ENCODE peak calls at places on chromosomes 12 and 14, in seven cellular contexts. B is A549, Z is HepG2, H is endothelial cell of umbilical vein, X is HCT116, Q is GM12878, O is K562. S is an unnamed sample.

GRCh38 chr12:77232045-77232444 is 166.7 kb upstream of the E2F7 start:
- DNase-seq in O (no peak), Z (no peak), B (no peak), H (no peak), Q (no peak), X (no peak), S (no peak)

GRCh38 chr12:77893918-77894317 is 63.2 kb downstream of the NAV3 start:
- DNase-seq in Z (peak), B (peak), X (peak), H (peak), Q (no peak), O (no peak), S (no peak)

GRCh38 chr14:59044707-59045106 is 143.8 kb upstream of the DAAM1 start:
- DNase-seq in B (no peak), Q (no peak), X (no peak), Z (no peak), H (no peak), O (no peak), S (peak)

GRCh38 chr14:72613196-72613974 is 280.5 kb downstream of the DPF3 start:
- DNase-seq in H (peak), X (no peak), Z (no peak), B (no peak), O (no peak), Q (no peak), S (peak)

GRCh38 chr14:89245802-89246201 is 171.2 kb downstream of the FOXN3 start:
- DNase-seq in B (no peak), H (no peak), Q (no peak), X (no peak), Z (no peak), O (no peak), S (no peak)

GRCh38 chr14:25887251-25887908 is 710.5 kb downstream of the NOVA1 start:
- DNase-seq in X (no peak), Z (no peak), H (peak), Q (no peak), B (no peak), O (no peak), S (no peak)

GRCh38 chr12:52370906-52371608 is 3.8 kb upstream of the KRT85 start:
- DNase-seq in X (no peak), O (no peak), B (no peak), Z (no peak), H (peak), Q (no peak), S (no peak)

GRCh38 chr14:21093769-21094681 is 4.4 kb downstream of the ZNF219 start:
- DNase-seq in Q (no peak), O (no peak), H (no peak), B (no peak), X (no peak), Z (no peak), S (no peak)

GRCh38 chr12:108875682-108876361 is 4.1 kb upstream of the DAO start:
- DNase-seq in O (no peak), H (no peak), Q (no peak), Z (no peak), B (no peak), X (no peak), S (peak)

GRCh38 chr14:58656671-58657411 is 19.1 kb downstream of the DACT1 start:
- DNase-seq in H (no peak), Q (no peak), B (no peak), X (no peak), O (no peak), Z (no peak), S (no peak)

GRCh38 chr14:104803916-104804371 is 3.0 kb downstream of the ZBTB42 start:
- DNase-seq in Q (no peak), H (no peak), X (no peak), Z (no peak), O (no peak), B (no peak), S (peak)

GRCh38 chr14:29222671-29223268 is 456.2 kb downstream of the FOXG1 start:
- DNase-seq in H (peak), Q (no peak), X (no peak), Z (peak), O (no peak), B (no peak), S (peak)

GRCh38 chr12:80829767-80830166 is 108.0 kb downstream of the LIN7A start:
- DNase-seq in Q (no peak), O (no peak), Z (no peak), H (no peak), B (no peak), X (no peak), S (no peak)

GRCh38 chr12:122227341-122227740 is 1.5 kb upstream of the DIABLO start:
- DNase-seq in B (no peak), Q (no peak), Z (no peak), O (no peak), H (no peak), X (no peak), S (no peak)

GRCh38 chr12:94792690-94793089 is 142.3 kb upstream of the TMCC3 start:
- DNase-seq in O (no peak), H (no peak), Z (no peak), Q (no peak), B (no peak), X (no peak), S (peak)

GRCh38 chr14:40123816-40124215 is 691.6 kb upstream of the FBXO33 start:
- DNase-seq in X (no peak), Z (no peak), O (no peak), H (no peak), Q (no peak), B (no peak), S (no peak)

GRCh38 chr12:94603434-94604068 is 46.8 kb downstream of the TMCC3 start:
- DNase-seq in H (no peak), Q (no peak), Z (peak), X (peak), O (peak), B (peak), S (peak)

GRCh38 chr12:121494093-121494787 is 86.6 kb downstream of the KDM2B start:
- DNase-seq in X (peak), Z (no peak), O (peak), H (peak), B (peak), Q (no peak), S (peak)

GRCh38 chr14:90880282-90880681 is 64.1 kb upstream of the TTC7B start:
- DNase-seq in O (no peak), Q (no peak), X (no peak), B (no peak), H (no peak), Z (no peak), S (no peak)

GRCh38 chr14:90883782-90884181 is 67.6 kb upstream of the TTC7B start:
- DNase-seq in O (no peak), Z (no peak), B (no peak), X (no peak), Q (no peak), H (no peak), S (no peak)

GRCh38 chr14:90886297-90886830 is 70.1 kb upstream of the TTC7B start:
- DNase-seq in B (no peak), X (no peak), Z (no peak), H (no peak), Q (no peak), O (no peak), S (no peak)

DNA sequence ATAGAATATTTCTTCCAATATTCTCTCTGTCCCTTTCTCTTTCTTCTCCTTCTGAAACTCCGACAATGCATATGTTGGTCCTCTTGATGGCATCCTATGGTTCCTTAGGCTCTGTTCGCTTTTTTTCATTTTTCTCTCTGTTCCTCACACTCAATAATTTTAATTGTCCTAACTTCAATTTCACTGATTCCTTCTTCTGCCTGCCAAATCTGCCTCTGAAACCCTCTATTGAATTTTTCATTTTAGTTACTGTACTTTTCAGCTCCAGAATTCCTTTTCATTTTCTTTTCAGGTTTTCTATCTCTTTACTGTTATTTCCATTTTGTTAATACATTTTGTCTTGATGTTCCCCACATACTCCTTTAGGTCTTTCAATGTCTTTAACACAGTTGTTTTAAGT is 67.0 kb upstream of the TTC7B start:
- DNase-seq in B (no peak), X (no peak), H (no peak), O (no peak), Z (no peak), Q (no peak), S (no peak)
- TF ChIP-seq MAX in B (no peak), X (no peak), H (no peak), O (no peak), Z (no peak), Q (no peak), S (no peak)

DNA sequence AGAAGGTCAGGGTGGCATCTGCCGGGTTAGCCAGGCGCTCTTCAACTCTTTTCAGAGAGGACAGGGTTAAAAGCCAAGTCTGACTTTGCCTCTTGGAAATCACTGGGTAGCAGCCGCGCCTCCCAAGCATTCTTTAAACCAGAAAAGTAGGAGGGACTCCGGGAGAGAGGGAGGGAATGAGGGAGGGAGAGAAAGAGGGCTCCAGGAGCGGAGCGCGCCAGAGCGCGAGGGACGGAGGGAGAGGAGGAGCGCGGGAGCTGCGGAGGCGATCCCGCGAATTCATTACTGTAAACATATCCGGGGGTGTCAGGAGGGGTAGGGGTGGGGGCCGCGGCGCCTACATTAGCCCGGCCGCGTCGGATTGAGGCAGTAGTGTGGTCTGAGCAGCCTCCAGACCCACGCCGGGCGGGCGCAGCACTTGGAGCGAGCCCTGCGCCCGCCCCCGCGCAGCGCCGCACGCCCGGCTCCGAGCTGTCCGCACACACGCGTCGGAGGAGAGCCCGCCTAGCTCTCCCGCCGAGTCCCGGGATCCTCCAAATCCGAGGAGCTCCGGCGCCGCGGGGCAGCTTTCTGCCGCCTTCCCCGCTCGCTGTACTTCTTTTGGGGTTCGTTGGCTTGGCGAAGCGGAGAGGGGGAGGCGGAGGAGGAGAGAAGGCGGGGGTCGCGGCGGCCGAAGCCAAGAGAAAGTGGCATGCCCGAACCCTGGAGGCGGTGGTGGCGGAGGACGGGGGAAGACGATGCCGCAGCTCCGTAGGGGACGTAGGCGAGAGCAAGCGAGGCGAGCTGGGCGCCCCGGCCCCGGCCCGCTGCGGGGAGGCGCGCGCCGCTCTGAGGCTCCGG is 3.3 kb downstream of the FLRT2 start:
- DNase-seq in X (no peak), B (peak), H (peak), Z (no peak), O (no peak), Q (no peak), S (no peak)
- TF ChIP-seq POLR2A in X (no peak), B (peak), H (peak), Z (no peak), O (no peak), Q (no peak), S (no peak)

GRCh38 chr12:95870897-95871296 is 12.1 kb downstream of the SNRPF start:
- DNase-seq in X (no peak), H (no peak), B (no peak), Q (no peak), O (no peak), Z (peak), S (no peak)

GRCh38 chr12:95877622-95878021 is 18.9 kb downstream of the SNRPF start:
- DNase-seq in X (no peak), B (no peak), Z (no peak), O (no peak), Q (no peak), H (no peak), S (no peak)

DNA sequence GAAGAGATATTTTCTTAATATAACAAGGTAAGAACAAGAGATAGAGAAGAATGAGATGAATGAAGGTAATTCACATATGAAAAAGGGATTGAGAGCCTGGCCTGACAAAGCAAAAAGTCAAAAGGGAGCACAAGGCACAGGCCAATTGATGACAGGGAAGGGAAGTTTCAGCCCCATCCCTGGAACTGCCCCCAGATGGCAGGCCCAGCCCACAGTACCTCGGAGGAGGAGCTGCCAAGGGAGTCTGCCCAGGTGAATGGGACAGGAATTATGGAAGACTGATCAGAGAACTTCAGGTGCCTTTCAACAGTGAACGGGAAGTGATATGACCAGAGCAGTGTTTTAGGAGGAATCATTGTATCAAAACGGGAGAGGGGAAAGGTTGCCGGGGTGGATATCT is 15.7 kb downstream of the SNRPF start:
- DNase-seq in X (no peak), Z (no peak), O (no peak), Q (no peak), H (no peak), B (no peak), S (no peak)
- TF ChIP-seq CTCF in X (no peak), Z (no peak), O (no peak), Q (no peak), H (no peak), B (no peak), S (no peak)

DNA sequence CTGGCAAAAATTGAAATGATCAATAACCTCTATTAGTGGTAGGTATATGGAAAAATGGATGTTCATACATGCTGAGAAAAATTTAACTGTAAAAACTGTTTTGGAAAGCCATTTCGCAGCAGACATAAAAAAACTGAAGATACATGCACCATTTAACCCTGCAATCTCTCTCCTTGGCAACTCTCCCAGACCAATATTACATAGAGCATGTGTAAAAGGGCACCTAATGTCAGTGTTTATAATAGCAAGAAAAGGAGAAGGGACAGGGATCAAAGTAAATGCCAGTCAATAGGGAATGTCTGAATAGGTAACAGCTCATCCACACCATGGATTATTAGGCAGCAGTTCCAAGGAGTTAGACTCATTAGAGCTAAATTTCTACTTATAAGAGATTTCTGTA is 77.2 kb downstream of the BTG1 start:
- DNase-seq in Q (no peak), X (no peak), Z (peak), H (no peak), O (no peak), B (no peak), S (peak)
- TF ChIP-seq MAX in Q (no peak), X (no peak), Z (no peak), H (no peak), O (no peak), B (no peak), S (no peak)

DNA sequence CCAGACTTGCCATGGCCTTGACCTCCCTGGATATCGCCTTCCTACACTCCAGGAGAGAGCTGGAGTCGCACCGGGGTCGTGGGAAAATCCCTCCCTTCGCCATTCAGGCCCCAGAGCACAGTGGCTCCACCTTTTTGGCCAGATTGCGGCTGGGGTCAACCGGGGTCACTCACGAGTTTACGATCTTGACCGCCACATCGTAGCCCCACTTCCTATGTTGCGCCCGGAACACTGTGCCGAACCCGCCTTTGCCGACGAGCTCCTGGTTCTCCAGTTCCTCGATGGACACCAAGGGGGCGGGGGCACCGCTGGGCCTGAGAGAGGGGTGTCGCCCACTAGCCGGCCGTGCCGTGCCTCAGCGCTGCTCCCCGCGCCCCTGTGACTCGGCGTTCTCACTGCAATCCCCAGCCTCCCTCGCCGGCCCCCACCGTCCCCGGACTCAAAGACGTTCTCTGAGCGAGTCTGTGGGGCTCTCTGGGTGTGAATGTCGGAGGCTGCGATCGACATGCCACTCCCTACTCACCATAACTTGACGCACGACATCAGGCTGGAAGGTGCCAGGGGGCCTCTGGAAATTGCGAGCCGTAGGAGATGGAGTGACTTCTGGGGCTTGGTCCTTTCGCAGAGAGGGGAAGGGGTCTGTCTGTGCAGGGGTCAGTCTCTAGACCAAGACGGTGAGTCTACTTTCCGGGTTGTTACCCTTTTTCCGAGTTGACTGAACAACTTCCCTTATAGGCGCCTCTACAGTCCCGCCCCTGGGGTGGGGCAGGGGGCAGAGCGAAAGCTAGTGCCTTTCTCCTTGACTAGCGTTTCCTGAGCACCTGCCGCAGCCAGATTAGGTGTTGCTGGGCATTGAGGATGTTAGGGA is at the start of gene RIPK3:
- DNase-seq in B (no peak), H (peak), O (no peak), X (no peak), Z (no peak), Q (peak), S (peak)
- TF ChIP-seq POLR2A in B (no peak), H (no peak), O (no peak), X (no peak), Z (no peak), Q (peak), S (no peak)

DNA sequence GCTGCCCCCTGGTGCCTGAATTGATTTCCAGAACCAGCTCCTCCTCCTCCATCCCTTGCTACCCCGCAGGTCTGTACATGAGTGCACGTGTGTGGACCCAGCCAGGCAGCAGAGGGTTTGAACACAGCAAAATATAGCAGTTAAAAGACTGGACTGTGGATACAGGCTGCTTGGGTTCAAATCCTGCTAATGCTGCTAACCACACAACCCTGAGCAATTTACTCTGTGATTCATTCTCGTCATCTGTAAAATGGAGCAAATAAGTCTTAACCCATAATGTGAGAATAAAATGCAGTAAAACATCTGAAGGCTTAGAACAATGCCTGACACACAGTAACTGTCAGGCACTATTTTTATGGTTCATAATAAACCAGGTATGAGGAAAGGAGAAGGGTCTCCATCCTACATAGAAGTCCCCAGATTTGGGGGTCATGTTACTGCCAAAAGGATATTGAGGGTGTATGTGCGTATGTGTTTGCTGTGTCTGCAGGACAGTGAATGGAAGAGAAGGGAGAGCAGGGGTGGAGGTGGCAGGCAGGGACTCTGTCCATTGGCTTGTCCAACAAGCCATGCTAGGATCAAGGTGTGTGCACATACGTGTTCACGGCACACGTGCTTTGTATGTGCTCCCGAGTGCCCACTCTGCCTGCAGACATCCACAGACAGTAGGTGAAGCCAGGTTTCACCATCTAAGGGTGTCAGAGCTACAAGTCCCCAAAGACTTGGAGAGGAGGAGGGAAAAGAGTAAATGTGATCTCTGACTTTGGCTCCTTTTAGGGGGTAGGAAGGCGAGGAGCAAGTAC is 1.5 kb upstream of the STAT6 start:
- DNase-seq in X (no peak), O (no peak), H (no peak), Z (no peak), Q (no peak), B (no peak), S (no peak)
- TF ChIP-seq CTCF in X (no peak), O (no peak), H (peak), Z (no peak), Q (peak), B (peak), S (peak)

S was measured in NB4.